ENCODE peak calls at places on chromosome 4, in four cellular contexts. W is cardiac muscle cell, X is lower lobe of right lung, Z is kidney. J is an unnamed sample. For H3K9me3, the result is how much of the 10 kb centered on the place peaks cover.

GRCh38 chr4:108703966-108704365 is 53.6 kb downstream of the OSTC start:
- DNase-seq in X (no peak), W (no peak), Z (no peak), J (no peak)

GRCh38 chr4:74431113-74431826 is 13.7 kb upstream of the AREG start:
- DNase-seq in X (no peak), Z (no peak), W (peak), J (no peak)

GRCh38 chr4:174563399-174563798 is 41.1 kb upstream of the HPGD start:
- DNase-seq in Z (no peak), W (no peak), X (no peak), J (no peak)

GRCh38 chr4:16582526-16582925 is 315.9 kb downstream of the LDB2 start:
- DNase-seq in X (no peak), Z (no peak), W (peak), J (no peak)

GRCh38 chr4:47410271-47410670 is 53.2 kb downstream of the COMMD8 start:
- DNase-seq in X (no peak), W (no peak), Z (no peak), J (no peak)

GRCh38 chr4:5827108-5828004 is 65.5 kb downstream of the CRMP1 start:
- DNase-seq in W (no peak), Z (no peak), X (no peak), J (peak)

GRCh38 chr4:142818476-142818875 is 27.6 kb downstream of the INPP4B start:
- DNase-seq in W (no peak), X (no peak), Z (no peak), J (no peak)

GRCh38 chr4:41477200-41477910 is 60.6 kb upstream of the LIMCH1 start:
- DNase-seq in Z (no peak), W (no peak), X (no peak), J (no peak)

GRCh38 chr4:79913581-79913980 is 159.4 kb downstream of the ANTXR2 start:
- DNase-seq in X (no peak), W (peak), Z (no peak), J (no peak)

GRCh38 chr4:95889662-95890061 is 49.8 kb downstream of the PDHA2 start:
- DNase-seq in Z (no peak), X (no peak), W (peak), J (no peak)

GRCh38 chr4:105991726-105992125 is 96.5 kb downstream of the NPNT start:
- DNase-seq in X (no peak), W (no peak), Z (no peak), J (no peak)

GRCh38 chr4:73668806-73669205 is 48.6 kb upstream of the RASSF6 start:
- DNase-seq in X (no peak), W (no peak), Z (no peak), J (no peak)

GRCh38 chr4:104020641-104021040 is 300.9 kb upstream of the TACR3 start:
- DNase-seq in Z (no peak), W (no peak), X (no peak), J (no peak)

GRCh38 chr4:112946127-112946526 is 103.3 kb upstream of the ANK2 start:
- DNase-seq in X (no peak), W (no peak), Z (no peak), J (no peak)

GRCh38 chr4:73028621-73029020 is 40.9 kb downstream of the COX18 start:
- DNase-seq in Z (no peak), W (no peak), X (no peak), J (no peak)

DNA sequence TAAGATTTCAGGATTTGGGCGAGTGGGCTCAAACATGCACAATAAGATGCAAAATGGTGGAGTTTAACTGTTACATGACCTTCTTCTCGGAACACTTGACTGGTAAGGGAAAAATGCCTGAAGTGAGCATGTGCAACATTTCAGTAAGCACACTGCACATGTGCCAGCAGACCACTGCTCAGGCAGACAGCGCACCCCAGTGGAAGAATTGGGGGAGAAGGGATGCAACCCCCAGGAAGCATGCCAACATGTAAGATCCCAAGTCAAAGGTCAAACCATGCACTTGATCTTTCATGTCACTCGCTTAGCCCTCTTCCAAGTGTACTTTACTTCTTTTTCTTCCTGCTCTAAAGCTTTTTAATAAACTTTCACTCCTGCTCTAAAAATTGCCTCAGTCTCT is 256.3 kb downstream of the CENPC start:
- DNase-seq in Z (no peak), W (peak), X (no peak), J (no peak)
- TF ChIP-seq CTCF in Z (no peak), W (peak), X (no peak), J (no peak)

GRCh38 chr4:14225683-14226207 is 598.2 kb upstream of the BOD1L1 start:
- DNase-seq in X (no peak), Z (no peak), W (no peak), J (no peak)

GRCh38 chr4:14218641-14219040 is 591.1 kb upstream of the BOD1L1 start:
- DNase-seq in Z (no peak), X (no peak), W (no peak), J (no peak)

GRCh38 chr4:14222630-14223029 is 595.1 kb upstream of the BOD1L1 start:
- DNase-seq in Z (no peak), X (no peak), W (no peak), J (no peak)

GRCh38 chr4:14221176-14221575 is 593.7 kb upstream of the BOD1L1 start:
- DNase-seq in X (no peak), Z (no peak), W (no peak), J (no peak)

GRCh38 chr4:14223461-14223860 is 595.9 kb upstream of the BOD1L1 start:
- DNase-seq in X (no peak), W (no peak), Z (no peak), J (no peak)
- H3K9me3 ChIP-seq in X (under half), W (under half), Z (under half), J (under half)

GRCh38 chr4:44186096-44186849 is 262.3 kb downstream of the KCTD8 start:
- DNase-seq in X (peak), Z (no peak), W (no peak), J (no peak)
- TF ChIP-seq CTCF in X (no peak), Z (no peak), W (no peak), J (no peak)

GRCh38 chr4:6960154-6960553 is 50.5 kb downstream of the TBC1D14 start:
- DNase-seq in Z (no peak), X (no peak), W (no peak), J (no peak)

GRCh38 chr4:6961496-6962210 is 52.0 kb downstream of the TBC1D14 start:
- DNase-seq in X (no peak), Z (no peak), W (no peak), J (no peak)

GRCh38 chr4:6963139-6963611 is 53.5 kb downstream of the TBC1D14 start:
- DNase-seq in X (no peak), Z (no peak), W (no peak), J (no peak)

GRCh38 chr4:6960628-6961027 is 51.0 kb downstream of the TBC1D14 start:
- DNase-seq in W (no peak), Z (no peak), X (no peak), J (no peak)

DNA sequence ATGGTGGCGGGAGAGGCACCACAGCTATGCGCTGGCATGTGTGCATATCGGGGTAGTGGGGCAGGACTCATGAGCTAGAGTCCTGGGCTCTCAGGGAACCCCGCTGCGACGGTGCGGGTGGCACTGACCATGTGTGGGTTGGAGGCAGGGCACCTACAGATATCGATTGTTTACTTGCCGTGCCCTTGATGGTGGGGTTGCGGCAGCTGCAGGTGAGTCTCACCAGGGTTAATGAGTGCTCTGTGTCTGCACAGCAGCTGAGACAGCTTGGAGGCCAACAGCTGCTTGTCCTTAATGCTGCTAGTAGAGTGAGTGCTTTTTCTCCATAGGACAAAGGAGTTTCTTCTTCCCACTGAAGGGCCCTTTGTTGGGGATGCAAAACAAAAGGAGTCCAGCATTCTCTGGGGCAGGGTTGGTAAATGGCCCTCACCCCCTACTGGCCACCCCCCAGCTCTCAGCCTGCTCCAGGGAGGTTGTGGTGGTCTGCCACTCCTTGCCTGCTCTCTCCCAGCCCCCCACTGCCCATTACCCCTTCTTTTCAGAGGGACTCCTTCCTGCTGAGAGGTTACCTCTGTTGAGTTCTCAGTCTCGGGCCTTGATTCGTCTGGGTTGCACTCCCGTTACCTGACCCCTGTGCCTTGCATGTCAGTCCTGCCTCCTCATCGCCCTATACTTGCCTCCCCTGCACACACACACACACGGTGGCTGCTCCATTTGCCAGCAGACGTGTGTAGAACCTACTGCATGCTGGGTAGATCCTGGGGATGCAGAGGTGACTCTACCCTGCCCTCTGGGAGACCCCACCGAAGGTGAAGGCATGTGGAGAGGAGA is 52.8 kb downstream of the TBC1D14 start:
- DNase-seq in X (no peak), W (no peak), Z (no peak), J (no peak)
- H3K9me3 ChIP-seq in X (under half), W (under half), Z (under half), J (under half)

J was measured in spleen.